ENCODE peak calls at places on chromosomes 6 and 20, in seven cellular contexts. S is MV-4-11; V is fibroblast of lung; B is effector memory CD8-positive, alpha-beta T cell; I is IMR-90; L is left kidney; F is left lobe of liver. T is an unnamed sample.

GRCh38 chr6:112951829-112952228 is 604.7 kb downstream of the RFPL4B start:
- DNase-seq in S (no peak), V (peak), B (no peak), I (no peak), L (peak), F (no peak), T (no peak)

GRCh38 chr6:139291813-139292619 is at the start of gene TXLNB:
- DNase-seq in S (peak), V (peak), B (peak), I (peak), L (peak), F (no peak), T (peak)

GRCh38 chr6:144219056-144219685 is 66.0 kb upstream of the UTRN start:
- DNase-seq in S (peak), V (peak), B (no peak), I (peak), L (peak), F (no peak), T (peak)

GRCh38 chr20:50305636-50306477 is 115.2 kb downstream of the CEBPB start:
- DNase-seq in S (no peak), V (peak), B (no peak), I (no peak), L (peak), F (peak), T (no peak)

GRCh38 chr20:22414354-22414753 is 170.0 kb downstream of the FOXA2 start:
- DNase-seq in S (peak), V (peak), B (no peak), I (no peak), L (peak), F (no peak), T (no peak)

GRCh38 chr6:109373762-109374161 is 8.5 kb downstream of the CD164 start:
- DNase-seq in S (peak), V (no peak), B (no peak), I (no peak), L (no peak), F (no peak), T (no peak)

GRCh38 chr6:14711056-14711703 is 534.7 kb upstream of the JARID2 start:
- DNase-seq in S (peak), V (peak), B (peak), I (peak), L (peak), F (no peak), T (peak)

GRCh38 chr20:38307371-38308046 is 3.6 kb downstream of the BPI start:
- DNase-seq in S (peak), V (peak), B (no peak), I (peak), L (no peak), F (no peak), T (peak)

GRCh38 chr6:99189823-99190721 is 159.4 kb downstream of the FAXC start:
- DNase-seq in S (no peak), V (no peak), B (no peak), I (no peak), L (no peak), F (no peak), T (no peak)

GRCh38 chr6:100593522-100593921 is 128.8 kb upstream of the SIM1 start:
- DNase-seq in S (peak), V (peak), B (no peak), I (no peak), L (no peak), F (no peak), T (no peak)

GRCh38 chr20:15942130-15942529 is 631.1 kb downstream of the KIF16B start:
- DNase-seq in S (no peak), V (no peak), B (no peak), I (no peak), L (no peak), F (no peak), T (no peak)

GRCh38 chr20:19633985-19634384 is 124.1 kb upstream of the RIN2 start:
- DNase-seq in S (no peak), V (no peak), B (no peak), I (peak), L (no peak), F (no peak), T (no peak)

GRCh38 chr20:38751360-38751976 is 3.2 kb downstream of the ACTR5 start:
- DNase-seq in S (peak), V (peak), B (peak), I (peak), L (peak), F (no peak), T (no peak)

GRCh38 chr6:130888246-130888645 is 61.0 kb downstream of the SMLR1 start:
- DNase-seq in S (no peak), V (no peak), B (no peak), I (no peak), L (no peak), F (no peak), T (no peak)

GRCh38 chr20:36209921-36210320 is 26.4 kb upstream of the AAR2 start:
- DNase-seq in S (no peak), V (no peak), B (no peak), I (no peak), L (peak), F (no peak), T (no peak)

GRCh38 chr6:131362070-131362469 is 211.0 kb upstream of the ARG1 start:
- DNase-seq in S (no peak), V (no peak), B (no peak), I (no peak), L (no peak), F (no peak), T (no peak)

GRCh38 chr6:14501914-14502313 is 384.3 kb downstream of the CD83 start:
- DNase-seq in S (no peak), V (no peak), B (no peak), I (peak), L (no peak), F (no peak), T (no peak)

GRCh38 chr6:12148317-12148801 is 136.2 kb downstream of the HIVEP1 start:
- DNase-seq in S (no peak), V (peak), B (no peak), I (peak), L (no peak), F (no peak), T (no peak)

GRCh38 chr20:8722277-8722928 is 346.5 kb upstream of the PLCB4 start:
- DNase-seq in S (peak), V (peak), B (peak), I (peak), L (peak), F (peak), T (peak)

GRCh38 chr6:137313928-137314855 is 95.0 kb upstream of the IFNGR1 start:
- DNase-seq in S (peak), V (peak), B (peak), I (peak), L (peak), F (peak), T (no peak)

GRCh38 chr6:13554929-13555333 is 19.5 kb upstream of the SIRT5 start:
- DNase-seq in S (no peak), V (peak), B (no peak), I (peak), L (peak), F (no peak), T (no peak)

GRCh38 chr6:34476462-34476861 is 10.6 kb downstream of the PACSIN1 start:
- DNase-seq in S (no peak), V (no peak), B (no peak), I (no peak), L (peak), F (no peak), T (no peak)

GRCh38 chr6:90194371-90194841 is 102.2 kb downstream of the BACH2 start:
- DNase-seq in S (no peak), V (peak), B (no peak), I (peak), L (no peak), F (no peak), T (no peak)

GRCh38 chr20:40727960-40728359 is 38.9 kb upstream of the MAFB start:
- DNase-seq in S (no peak), V (no peak), B (no peak), I (no peak), L (no peak), F (no peak), T (no peak)

GRCh38 chr6:118565317-118565960 is 17.3 kb downstream of the PLN start:
- DNase-seq in S (peak), V (no peak), B (peak), I (peak), L (peak), F (no peak), T (no peak)

GRCh38 chr6:129635396-129636164 is 74.4 kb downstream of the ARHGAP18 start:
- DNase-seq in S (peak), V (peak), B (no peak), I (peak), L (peak), F (no peak), T (no peak)

GRCh38 chr6:151704383-151704782 is 103.1 kb upstream of the ESR1 start:
- DNase-seq in S (no peak), V (no peak), B (no peak), I (no peak), L (no peak), F (no peak), T (no peak)

GRCh38 chr6:7773322-7773721 is 47.4 kb downstream of the BMP6 start:
- DNase-seq in S (no peak), V (no peak), B (no peak), I (peak), L (no peak), F (no peak), T (no peak)

GRCh38 chr20:51360451-51361230 is 181.9 kb downstream of the NFATC2 start:
- DNase-seq in S (peak), V (peak), B (no peak), I (peak), L (no peak), F (no peak), T (no peak)

GRCh38 chr6:169868458-169868857 is 117.0 kb downstream of the ERMARD start:
- DNase-seq in S (no peak), V (no peak), B (peak), I (no peak), L (peak), F (no peak), T (no peak)

GRCh38 chr6:52416629-52417151 is 3.5 kb upstream of the EFHC1 start:
- DNase-seq in S (peak), V (peak), B (peak), I (peak), L (peak), F (no peak), T (no peak)

T was measured in GF-D8.